ENCODE peak calls at places on chromosomes 12 and 14, in nine cellular contexts. W is uterus; N is mesenchymal stem cell; O is esophagus squamous epithelium; H is heart right ventricle; P is CD8-positive, alpha-beta T cell; C is coronary artery; Z is A549; K is left lung. X is an unnamed sample.

GRCh38 chr12:91182664-91183455 is at the start of gene DCN:
- DNase-seq in W (no peak), C (no peak), O (no peak), K (no peak), Z (no peak), N (no peak), P (no peak), H (no peak), X (no peak)

GRCh38 chr14:52949711-52950409 is 990 bp downstream of the FERMT2 start:
- DNase-seq in O (no peak), K (no peak), N (peak), H (peak), P (no peak), W (no peak), Z (peak), C (no peak), X (no peak)

GRCh38 chr12:45336762-45337596 is 121.1 kb downstream of the ANO6 start:
- DNase-seq in Z (peak), C (no peak), O (no peak), N (peak), W (no peak), K (no peak), P (no peak), H (no peak), X (no peak)

GRCh38 chr12:48002179-48002601 is 2.1 kb downstream of the COL2A1 start:
- DNase-seq in H (no peak), P (no peak), K (no peak), Z (no peak), N (no peak), O (no peak), C (no peak), W (no peak), X (no peak)

GRCh38 chr12:38949363-38949762 is 44.0 kb upstream of the CPNE8 start:
- DNase-seq in H (no peak), O (no peak), C (no peak), N (no peak), W (no peak), P (no peak), Z (no peak), K (no peak), X (no peak)

GRCh38 chr14:49992901-49993335 is 100.0 kb downstream of the ARF6 start:
- DNase-seq in N (peak), H (peak), C (no peak), P (no peak), Z (peak), K (no peak), O (no peak), W (no peak), X (no peak)

GRCh38 chr12:64782181-64782580 is 23.0 kb upstream of the GNS start:
- DNase-seq in N (no peak), K (no peak), P (no peak), O (no peak), C (no peak), H (no peak), Z (no peak), W (no peak), X (no peak)

GRCh38 chr12:79082595-79082994 is 218.0 kb downstream of the SYT1 start:
- DNase-seq in N (no peak), H (no peak), P (no peak), O (no peak), C (no peak), K (no peak), W (no peak), Z (no peak), X (no peak)

GRCh38 chr12:62915130-62915529 is 19.8 kb downstream of the PPM1H start:
- DNase-seq in N (no peak), C (no peak), H (peak), O (no peak), P (no peak), W (no peak), K (no peak), Z (no peak), X (no peak)

GRCh38 chr14:69582207-69582606 is 7.5 kb upstream of the CCDC177 start:
- DNase-seq in W (no peak), H (no peak), N (peak), P (no peak), Z (no peak), O (no peak), K (no peak), C (no peak), X (no peak)

GRCh38 chr14:40347675-40348074 is 915.4 kb upstream of the FBXO33 start:
- DNase-seq in Z (no peak), N (no peak), W (no peak), C (no peak), O (no peak), K (no peak), P (no peak), H (no peak), X (no peak)

GRCh38 chr12:2650261-2651060 is 144.3 kb upstream of the FKBP4 start:
- DNase-seq in N (no peak), Z (no peak), O (no peak), W (no peak), K (no peak), P (no peak), C (peak), H (no peak), X (no peak)

GRCh38 chr12:109738878-109739665 is 25.4 kb downstream of the FAM222A start:
- DNase-seq in P (no peak), K (peak), N (no peak), O (no peak), W (no peak), Z (no peak), H (no peak), C (no peak), X (no peak)

GRCh38 chr14:42513837-42514236 is 907.2 kb downstream of the LRFN5 start:
- DNase-seq in N (no peak), K (no peak), W (no peak), C (no peak), H (no peak), Z (no peak), P (no peak), O (no peak), X (no peak)

GRCh38 chr12:124388679-124389536 is 94.0 kb downstream of the RFLNA start:
- DNase-seq in P (peak), H (peak), C (peak), O (no peak), N (peak), Z (peak), W (peak), K (peak), X (no peak)

GRCh38 chr12:64894827-64895475 is 70.5 kb downstream of the TBC1D30 start:
- DNase-seq in O (no peak), C (no peak), K (no peak), H (no peak), W (no peak), Z (no peak), N (peak), P (no peak), X (no peak)

GRCh38 chr12:69330475-69331473 is 17.4 kb upstream of the LYZ start:
- DNase-seq in C (no peak), Z (no peak), K (peak), H (no peak), P (peak), O (no peak), W (no peak), N (peak), X (no peak)

GRCh38 chr12:22574921-22575320 is 30.6 kb upstream of the C2CD5 start:
- DNase-seq in N (no peak), K (no peak), W (no peak), H (no peak), Z (no peak), C (no peak), P (no peak), O (no peak), X (no peak)

GRCh38 chr12:98351089-98351488 is 164.3 kb upstream of the TMPO start:
- DNase-seq in W (no peak), N (no peak), K (no peak), H (no peak), P (no peak), C (no peak), O (no peak), Z (no peak), X (no peak)

GRCh38 chr14:35669782-35670181 is 135.8 kb downstream of the INSM2 start:
- DNase-seq in Z (peak), C (no peak), H (no peak), K (no peak), N (peak), O (no peak), W (no peak), P (no peak), X (no peak)

GRCh38 chr12:6927379-6927991 is at the start of gene ATN1:
- DNase-seq in K (peak), Z (peak), O (no peak), N (peak), C (peak), W (peak), H (peak), P (no peak), X (no peak)

GRCh38 chr14:68939893-68940613 is 39.0 kb downstream of the ACTN1 start:
- DNase-seq in O (no peak), P (no peak), Z (peak), K (no peak), W (peak), H (peak), N (peak), C (peak), X (no peak)

GRCh38 chr12:3022961-3023360 is 54.2 kb upstream of the TSPAN9 start:
- DNase-seq in N (no peak), Z (no peak), O (no peak), W (no peak), K (no peak), P (no peak), H (no peak), C (no peak), X (no peak)

GRCh38 chr12:14836336-14837210 is 6.8 kb downstream of the ART4 start:
- DNase-seq in O (no peak), H (no peak), K (no peak), Z (peak), N (peak), W (no peak), P (no peak), C (no peak), X (no peak)

GRCh38 chr14:75825147-75825592 is 156.6 kb downstream of the TGFB3 start:
- DNase-seq in Z (no peak), P (no peak), C (no peak), K (no peak), N (peak), H (peak), W (peak), O (no peak), X (no peak)

GRCh38 chr14:76354310-76354709 is 21.6 kb upstream of the ESRRB start:
- DNase-seq in H (no peak), N (no peak), O (no peak), W (no peak), C (no peak), Z (no peak), K (no peak), P (no peak), X (no peak)

GRCh38 chr12:131250028-131250950 is 296.6 kb downstream of the ADGRD1 start:
- DNase-seq in H (no peak), O (no peak), P (no peak), N (no peak), C (no peak), K (no peak), W (peak), Z (peak), X (no peak)

GRCh38 chr14:83870556-83870955 is 1659.4 kb upstream of the FLRT2 start:
- DNase-seq in O (no peak), N (no peak), K (no peak), H (no peak), C (no peak), W (no peak), P (no peak), Z (no peak), X (no peak)

GRCh38 chr14:38469156-38469555 is 213.3 kb upstream of the CLEC14A start:
- DNase-seq in C (no peak), N (peak), Z (no peak), W (no peak), O (no peak), K (no peak), H (no peak), P (no peak), X (no peak)

GRCh38 chr14:38297681-38298080 is 41.8 kb upstream of the CLEC14A start:
- DNase-seq in W (no peak), Z (no peak), O (no peak), N (peak), P (no peak), C (no peak), H (no peak), K (no peak), X (no peak)

GRCh38 chr14:84520711-84521338 is 1009.1 kb upstream of the FLRT2 start:
- DNase-seq in O (no peak), K (no peak), N (no peak), W (no peak), H (no peak), Z (no peak), P (no peak), C (no peak), X (no peak)

GRCh38 chr12:103279444-103279843 is 216.3 kb downstream of the C12orf42 start:
- DNase-seq in Z (no peak), N (no peak), O (no peak), P (no peak), C (no peak), K (no peak), W (no peak), H (no peak), X (no peak)

GRCh38 chr12:25950329-25951115 is 8.0 kb upstream of the RASSF8 start:
- DNase-seq in N (no peak), O (no peak), H (no peak), P (no peak), Z (no peak), K (no peak), W (no peak), C (no peak), X (no peak)

GRCh38 chr14:100201701-100202100 is 37.2 kb upstream of the YY1 start:
- DNase-seq in N (no peak), W (no peak), C (no peak), H (no peak), Z (no peak), K (no peak), O (no peak), P (no peak), X (no peak)

GRCh38 chr12:2535583-2536187 is 259.1 kb upstream of the FKBP4 start:
- DNase-seq in P (no peak), Z (no peak), W (no peak), H (no peak), O (no peak), C (no peak), N (peak), K (no peak), X (no peak)

GRCh38 chr14:70713096-70713875 is 71.6 kb downstream of the TTC9 start:
- DNase-seq in C (no peak), O (no peak), P (no peak), W (no peak), H (peak), Z (no peak), K (no peak), N (no peak), X (no peak)

GRCh38 chr12:124075836-124076235 is 102.8 kb downstream of the ZNF664 start:
- DNase-seq in K (no peak), P (no peak), N (no peak), W (no peak), Z (no peak), O (no peak), C (no peak), H (no peak), X (no peak)

DNA sequence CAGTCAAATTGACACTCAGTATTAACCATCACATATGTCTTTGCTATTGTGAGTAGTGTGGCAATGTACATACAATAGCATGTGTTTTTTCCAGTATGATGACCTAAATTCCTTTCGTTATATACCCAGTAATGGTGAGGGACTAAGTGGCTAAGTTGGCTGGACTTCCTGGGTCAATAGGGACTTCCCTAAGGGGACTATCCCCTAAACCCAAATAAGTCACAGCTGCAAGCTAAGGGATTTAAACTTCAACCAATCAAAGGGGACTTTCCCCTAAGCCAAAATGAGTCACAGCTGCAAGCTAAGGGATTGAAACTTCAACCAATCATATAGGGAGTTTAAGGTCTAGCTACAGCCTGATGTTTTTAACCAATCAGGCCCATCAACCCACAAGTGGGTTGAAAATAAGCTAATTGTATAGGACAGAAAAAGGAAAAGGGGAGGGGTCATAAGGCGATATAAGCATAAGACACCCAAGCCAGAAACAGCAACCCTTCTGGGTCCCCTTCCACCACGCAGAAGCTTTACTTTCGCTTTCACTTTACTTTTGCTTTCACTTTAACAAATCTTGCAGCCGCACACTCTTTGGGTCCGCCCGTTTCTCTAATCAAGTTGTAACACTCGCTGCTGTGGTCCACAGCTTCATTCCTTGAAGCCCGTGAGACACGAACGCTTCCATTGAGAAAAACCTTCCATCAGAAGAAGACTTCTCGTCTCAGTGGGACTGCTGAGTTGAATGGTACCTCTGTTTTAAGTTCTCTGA is 404.4 kb downstream of the FLRT2 start:
- DNase-seq in C (no peak), W (peak), H (peak), N (peak), K (no peak), P (peak), O (no peak), Z (peak), X (no peak)
- H3K27ac ChIP-seq in C (no peak), W (peak), H (peak), N (no peak), K (peak), P (peak), O (peak), Z (peak), X (no peak)

GRCh38 chr14:103220982-103221641 is 97.9 kb downstream of the TNFAIP2 start:
- DNase-seq in Z (no peak), O (no peak), K (no peak), H (no peak), N (no peak), P (no peak), W (no peak), C (no peak), X (no peak)
- H3K4me3 ChIP-seq in Z (no peak), O (peak), K (no peak), H (peak), N (no peak), P (no peak), W (peak), C (peak), X (peak)

DNA sequence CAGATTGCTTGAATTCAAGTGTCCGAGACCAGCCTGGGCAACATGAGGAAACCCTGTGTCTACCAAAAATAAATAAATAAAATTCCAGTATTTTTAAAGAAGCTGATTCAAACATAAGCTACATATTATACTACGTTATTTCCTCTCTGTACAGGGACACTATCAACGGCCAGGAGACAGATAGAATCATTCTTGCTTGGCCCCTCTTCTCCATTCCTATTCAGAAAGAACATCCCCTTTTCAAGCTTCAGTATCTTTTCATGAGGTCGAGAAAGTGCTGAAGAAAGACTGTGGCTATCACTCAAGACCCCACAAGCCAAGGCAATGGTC is 314 bp upstream of the DHRS7 start:
- DNase-seq in N (no peak), Z (no peak), O (no peak), K (no peak), C (no peak), H (no peak), W (no peak), P (no peak), X (no peak)
- H3K27ac ChIP-seq in N (no peak), Z (peak), O (peak), K (peak), C (peak), H (peak), W (peak), P (peak), X (peak)

GRCh38 chr12:31685801-31686200 is 26.3 kb downstream of the ETFBKMT start:
- DNase-seq in K (no peak), H (no peak), N (no peak), C (no peak), O (no peak), W (no peak), Z (no peak), P (no peak), X (no peak)

GRCh38 chr12:31682136-31682962 is 22.9 kb downstream of the ETFBKMT start:
- DNase-seq in C (no peak), Z (peak), P (peak), H (peak), W (no peak), N (peak), O (peak), K (no peak), X (no peak)

GRCh38 chr12:31687101-31687527 is 27.6 kb downstream of the ETFBKMT start:
- DNase-seq in P (no peak), K (no peak), O (no peak), N (no peak), Z (no peak), W (no peak), C (no peak), H (no peak), X (no peak)
- H3K4me3 ChIP-seq in P (no peak), K (no peak), O (no peak), N (no peak), Z (no peak), W (no peak), C (no peak), H (no peak), X (no peak)

DNA sequence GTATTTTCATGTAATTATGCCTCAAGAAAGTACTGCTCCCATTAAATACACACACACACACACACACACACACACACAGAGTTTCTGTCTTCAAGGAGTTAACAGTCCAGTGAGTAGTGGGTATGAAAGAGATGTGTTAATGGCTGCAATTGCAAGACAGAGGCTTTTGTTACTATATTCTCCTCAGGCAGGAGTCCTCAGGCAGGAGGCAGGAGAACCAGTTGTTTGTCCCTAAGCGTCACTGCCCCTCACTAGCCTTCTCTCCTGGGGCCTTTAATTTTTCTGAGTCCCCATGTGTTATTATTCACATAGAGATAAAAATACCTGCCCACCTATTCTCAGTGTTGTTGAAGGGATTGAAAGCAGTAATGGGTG is 31.2 kb downstream of the DAD1 start:
- DNase-seq in K (no peak), P (no peak), Z (no peak), W (no peak), N (no peak), H (no peak), C (no peak), O (no peak), X (no peak)
- H3K27ac ChIP-seq in K (peak), P (peak), Z (no peak), W (peak), N (peak), H (peak), C (no peak), O (peak), X (peak)

GRCh38 chr12:122981587-122982493 is 1.4 kb downstream of the ARL6IP4 start:
- DNase-seq in O (no peak), P (no peak), C (no peak), Z (no peak), H (no peak), N (no peak), W (no peak), K (peak), X (no peak)

GRCh38 chr12:122984612-122985358 is 4.3 kb downstream of the ARL6IP4 start:
- DNase-seq in C (no peak), W (peak), N (peak), H (no peak), Z (no peak), O (no peak), P (no peak), K (peak), X (no peak)

GRCh38 chr12:122983789-122984515 is 3.5 kb downstream of the ARL6IP4 start:
- DNase-seq in N (no peak), K (peak), C (no peak), W (no peak), H (no peak), O (no peak), Z (no peak), P (no peak), X (no peak)

GRCh38 chr12:122982494-122982850 is 2.0 kb downstream of the ARL6IP4 start:
- DNase-seq in K (peak), N (no peak), Z (no peak), P (no peak), H (no peak), C (no peak), O (no peak), W (no peak), X (no peak)

GRCh38 chr12:122982963-122983788 is 2.7 kb downstream of the ARL6IP4 start:
- DNase-seq in K (peak), N (no peak), C (no peak), P (no peak), Z (no peak), W (no peak), H (no peak), O (no peak), X (no peak)
- H3K4me3 ChIP-seq in K (no peak), N (no peak), C (peak), P (peak), Z (no peak), W (no peak), H (no peak), O (no peak), X (no peak)

GRCh38 chr12:117513353-117513752 is 151.9 kb upstream of the NOS1 start:
- DNase-seq in H (no peak), O (no peak), W (no peak), P (no peak), C (no peak), Z (no peak), K (no peak), N (no peak), X (no peak)
- H3K27ac ChIP-seq in H (no peak), O (no peak), W (no peak), P (no peak), C (no peak), Z (no peak), K (no peak), N (no peak), X (no peak)

GRCh38 chr12:30696486-30696885 is 817 bp upstream of the IPO8 start:
- DNase-seq in H (no peak), C (no peak), W (no peak), P (no peak), Z (no peak), K (peak), N (no peak), O (no peak), X (no peak)
- H3K4me3 ChIP-seq in H (no peak), C (peak), W (no peak), P (peak), Z (peak), K (peak), N (no peak), O (peak), X (peak)

X was measured in vagina.